ENCODE peak calls at places on chromosomes 5 and 9, in seven cellular contexts. Z is neural progenitor cell; Y is stimulated activated CD4-positive, alpha-beta T cell treated with anti-CD3 and anti-CD28 coated beads, TNF-alpha, amount 100 ng/mL, for 24 hours; I is HTR-8/SVneo; D is T1000; X is cardiac muscle cell; A is GM13976. W is an unnamed sample.

GRCh38 chr9:27150758-27151431 is 41.9 kb downstream of the TEK start:
- DNase-seq in Z (no peak), Y (no peak), I (no peak), D (no peak), X (peak), A (no peak), W (no peak)

GRCh38 chr5:111734013-111734412 is 23.0 kb downstream of the NREP start:
- DNase-seq in Z (no peak), Y (no peak), I (no peak), D (no peak), X (peak), A (no peak), W (no peak)

GRCh38 chr9:20597862-20598261 is 24.4 kb downstream of the MLLT3 start:
- DNase-seq in Z (no peak), Y (no peak), I (no peak), D (no peak), X (no peak), A (no peak), W (no peak)

GRCh38 chr9:110427497-110428104 is 89.9 kb upstream of the TXNDC8 start:
- DNase-seq in Z (peak), Y (no peak), I (no peak), D (no peak), X (peak), A (peak), W (peak)

GRCh38 chr9:38214441-38214840 is 145.4 kb upstream of the SHB start:
- DNase-seq in Z (peak), Y (no peak), I (no peak), D (no peak), X (no peak), A (no peak), W (no peak)

GRCh38 chr5:180318456-180319089 is 26.7 kb upstream of the MAPK9 start:
- DNase-seq in Z (no peak), Y (no peak), I (no peak), D (no peak), X (no peak), A (no peak), W (no peak)

GRCh38 chr5:55511010-55511409 is 23.8 kb downstream of the PLPP1 start:
- DNase-seq in Z (no peak), Y (no peak), I (no peak), D (no peak), X (no peak), A (no peak), W (no peak)

GRCh38 chr5:127313847-127314473 is 23.4 kb downstream of the MEGF10 start:
- DNase-seq in Z (peak), Y (peak), I (peak), D (peak), X (peak), A (peak), W (peak)

GRCh38 chr9:129752915-129753724 is at the start of gene PTGES:
- DNase-seq in Z (peak), Y (peak), I (peak), D (peak), X (peak), A (peak), W (no peak)

GRCh38 chr9:134707031-134707680 is 65.6 kb downstream of the COL5A1 start:
- DNase-seq in Z (no peak), Y (no peak), I (peak), D (peak), X (peak), A (no peak), W (peak)

GRCh38 chr5:97085126-97085786 is 57.2 kb downstream of the LIX1 start:
- DNase-seq in Z (no peak), Y (no peak), I (no peak), D (no peak), X (no peak), A (no peak), W (no peak)

W was measured in globus pallidus.